ENCODE peak calls at places on chromosomes 5 and 9, in four cellular contexts. One of them, this sample, is unnamed.

GRCh38 chr9:134267305-134268265 is 58.7 kb upstream of the RXRA start:
- DNase-seq in mucosa of descending colon: no peak
- DNase-seq in tibial nerve: no peak
- DNase-seq in AG04449: no peak
- DNase-seq in this sample: no peak

GRCh38 chr5:125302577-125302976 is 556.1 kb upstream of the ZNF608 start:
- DNase-seq in mucosa of descending colon: no peak
- DNase-seq in tibial nerve: no peak
- DNase-seq in AG04449: no peak
- DNase-seq in this sample: no peak

GRCh38 chr5:158485604-158486081 is 614.1 kb downstream of the EBF1 start:
- DNase-seq in mucosa of descending colon: no peak
- DNase-seq in tibial nerve: no peak
- DNase-seq in AG04449: no peak
- DNase-seq in this sample: no peak

GRCh38 chr5:3222924-3223323 is 372.7 kb upstream of the IRX1 start:
- DNase-seq in mucosa of descending colon: no peak
- DNase-seq in tibial nerve: no peak
- DNase-seq in AG04449: no peak
- DNase-seq in this sample: no peak

GRCh38 chr5:141514330-141515111 is 25.6 kb downstream of the PCDHGC5 start:
- DNase-seq in mucosa of descending colon: no peak
- DNase-seq in tibial nerve: no peak
- DNase-seq in AG04449: no peak
- DNase-seq in this sample: no peak

GRCh38 chr5:33933723-33934544 is 2.3 kb upstream of the RXFP3 start:
- DNase-seq in mucosa of descending colon: no peak
- DNase-seq in tibial nerve: no peak
- DNase-seq in AG04449: no peak
- DNase-seq in this sample: no peak

GRCh38 chr5:173954671-173955605 is 34.0 kb upstream of the C5orf47 start:
- DNase-seq in mucosa of descending colon: no peak
- DNase-seq in tibial nerve: no peak
- DNase-seq in AG04449: peak; percentile 77
- DNase-seq in this sample: peak; percentile 80

GRCh38 chr5:31469466-31469865 is 62.4 kb downstream of the DROSHA start:
- DNase-seq in mucosa of descending colon: no peak
- DNase-seq in tibial nerve: no peak
- DNase-seq in AG04449: no peak
- DNase-seq in this sample: no peak

GRCh38 chr9:675697-676370 is 165.7 kb upstream of the DMRT1 start:
- DNase-seq in mucosa of descending colon: no peak
- DNase-seq in tibial nerve: no peak
- DNase-seq in AG04449: no peak
- DNase-seq in this sample: no peak

GRCh38 chr9:88370346-88370745 is 17.9 kb upstream of the SPIN1 start:
- DNase-seq in mucosa of descending colon: no peak
- DNase-seq in tibial nerve: no peak
- DNase-seq in AG04449: no peak
- DNase-seq in this sample: no peak

GRCh38 chr5:128358826-128359225 is 179.2 kb downstream of the FBN2 start:
- DNase-seq in mucosa of descending colon: no peak
- DNase-seq in tibial nerve: no peak
- DNase-seq in AG04449: no peak
- DNase-seq in this sample: peak; percentile 16

GRCh38 chr5:139148306-139148705 is 49.9 kb downstream of the SIL1 start:
- DNase-seq in mucosa of descending colon: no peak
- DNase-seq in tibial nerve: no peak
- DNase-seq in AG04449: no peak
- DNase-seq in this sample: no peak

GRCh38 chr5:124263680-124264491 is 482.6 kb downstream of the ZNF608 start:
- DNase-seq in mucosa of descending colon: no peak
- DNase-seq in tibial nerve: no peak
- DNase-seq in AG04449: no peak
- DNase-seq in this sample: no peak

GRCh38 chr9:133009906-133010582 is 20.8 kb upstream of the GTF3C5 start:
- DNase-seq in mucosa of descending colon: no peak
- DNase-seq in tibial nerve: no peak
- DNase-seq in AG04449: no peak
- DNase-seq in this sample: no peak

GRCh38 chr5:370959-371810 is 49.7 kb downstream of the AHRR start:
- DNase-seq in mucosa of descending colon: no peak
- DNase-seq in tibial nerve: no peak
- DNase-seq in AG04449: no peak
- DNase-seq in this sample: no peak

GRCh38 chr9:6834306-6834705 is 76.5 kb downstream of the KDM4C start:
- DNase-seq in mucosa of descending colon: no peak
- DNase-seq in tibial nerve: no peak
- DNase-seq in AG04449: no peak
- DNase-seq in this sample: no peak

GRCh38 chr9:130682490-130683121 is 11.0 kb upstream of the EXOSC2 start:
- DNase-seq in mucosa of descending colon: peak; percentile 83
- DNase-seq in tibial nerve: peak; percentile 40
- DNase-seq in AG04449: no peak
- DNase-seq in this sample: no peak

GRCh38 chr9:92952861-92953620 is 5.7 kb downstream of the FGD3 start:
- DNase-seq in mucosa of descending colon: no peak
- DNase-seq in tibial nerve: no peak
- DNase-seq in AG04449: no peak
- DNase-seq in this sample: no peak

GRCh38 chr9:130531670-130532069 is 47.7 kb upstream of the FUBP3 start:
- DNase-seq in mucosa of descending colon: no peak
- DNase-seq in tibial nerve: no peak
- DNase-seq in AG04449: no peak
- DNase-seq in this sample: no peak

GRCh38 chr5:123035320-123035949 is 1.1 kb downstream of the PPIC start:
- DNase-seq in mucosa of descending colon: peak; percentile 76
- DNase-seq in tibial nerve: no peak
- DNase-seq in AG04449: no peak
- DNase-seq in this sample: no peak

GRCh38 chr5:167870055-167870454 is 421.4 kb upstream of the WWC1 start:
- DNase-seq in mucosa of descending colon: no peak
- DNase-seq in tibial nerve: no peak
- DNase-seq in AG04449: peak; percentile 57
- DNase-seq in this sample: peak; percentile 29

GRCh38 chr5:139131062-139131856 is 66.9 kb downstream of the SIL1 start:
- DNase-seq in mucosa of descending colon: no peak
- DNase-seq in tibial nerve: no peak
- DNase-seq in AG04449: no peak
- DNase-seq in this sample: no peak

GRCh38 chr5:172714491-172715420 is 56.2 kb downstream of the DUSP1 start:
- DNase-seq in mucosa of descending colon: peak; percentile 73
- DNase-seq in tibial nerve: peak; percentile 77
- DNase-seq in AG04449: no peak
- DNase-seq in this sample: peak; percentile 23

GRCh38 chr9:134899168-134899567 is 18.5 kb downstream of the FCN1 start:
- DNase-seq in mucosa of descending colon: no peak
- DNase-seq in tibial nerve: no peak
- DNase-seq in AG04449: no peak
- DNase-seq in this sample: no peak

GRCh38 chr9:87703636-87704276 is 22.2 kb upstream of the CTSL start:
- DNase-seq in mucosa of descending colon: no peak
- DNase-seq in tibial nerve: no peak
- DNase-seq in AG04449: no peak
- DNase-seq in this sample: no peak

GRCh38 chr5:61319388-61320146 is 12.5 kb upstream of the ZSWIM6 start:
- DNase-seq in mucosa of descending colon: no peak
- DNase-seq in tibial nerve: no peak
- DNase-seq in AG04449: no peak
- DNase-seq in this sample: no peak

GRCh38 chr9:98995059-98995665 is 51.5 kb downstream of the COL15A1 start:
- DNase-seq in mucosa of descending colon: no peak
- DNase-seq in tibial nerve: no peak
- DNase-seq in AG04449: no peak
- DNase-seq in this sample: no peak

DNA sequence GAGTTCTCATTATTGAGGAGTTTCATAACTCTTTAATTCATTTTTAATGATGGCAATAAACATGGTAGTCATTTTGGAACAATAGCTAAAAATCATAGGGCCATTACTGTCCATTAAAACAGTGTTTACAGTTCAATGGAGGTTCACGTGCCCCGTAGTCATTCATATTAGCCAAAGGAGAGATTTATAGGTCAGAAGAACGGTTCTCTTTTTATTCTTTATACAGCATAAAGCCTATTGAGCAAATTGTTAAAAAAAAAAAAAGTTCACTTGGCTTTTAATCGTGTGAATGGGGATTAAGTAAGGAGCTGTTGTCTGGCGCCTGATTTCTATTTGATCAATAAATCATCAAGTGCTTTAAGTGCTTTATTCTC is 69.1 kb upstream of the TBCA start:
- DNase-seq in mucosa of descending colon: no peak
- DNase-seq in tibial nerve: no peak
- DNase-seq in AG04449: no peak
- DNase-seq in this sample: no peak
- H3K4me3 ChIP-seq in mucosa of descending colon: no peak overlapping the region
- H3K4me3 ChIP-seq in tibial nerve: peak overlapping the region; percentile 39
- H3K4me3 ChIP-seq in AG04449: no peak overlapping the region
- H3K4me3 ChIP-seq in this sample: no peak overlapping the region

GRCh38 chr5:22855824-22856223 is 2.7 kb upstream of the CDH12 start:
- DNase-seq in mucosa of descending colon: no peak
- DNase-seq in tibial nerve: no peak
- DNase-seq in AG04449: no peak
- DNase-seq in this sample: no peak
- TF ChIP-seq CTCF in mucosa of descending colon: no peak
- TF ChIP-seq CTCF in tibial nerve: no peak
- TF ChIP-seq CTCF in AG04449: no peak
- TF ChIP-seq CTCF in this sample: no peak

GRCh38 chr5:37834542-37835399 is 5.1 kb downstream of the GDNF start:
- DNase-seq in mucosa of descending colon: no peak
- DNase-seq in tibial nerve: no peak
- DNase-seq in AG04449: no peak
- DNase-seq in this sample: no peak
- H3K4me3 ChIP-seq in mucosa of descending colon: no peak overlapping the region
- H3K4me3 ChIP-seq in tibial nerve: peak overlapping the region; percentile 22
- H3K4me3 ChIP-seq in AG04449: peak overlapping the region; percentile 23
- H3K4me3 ChIP-seq in this sample: no peak overlapping the region

DNA sequence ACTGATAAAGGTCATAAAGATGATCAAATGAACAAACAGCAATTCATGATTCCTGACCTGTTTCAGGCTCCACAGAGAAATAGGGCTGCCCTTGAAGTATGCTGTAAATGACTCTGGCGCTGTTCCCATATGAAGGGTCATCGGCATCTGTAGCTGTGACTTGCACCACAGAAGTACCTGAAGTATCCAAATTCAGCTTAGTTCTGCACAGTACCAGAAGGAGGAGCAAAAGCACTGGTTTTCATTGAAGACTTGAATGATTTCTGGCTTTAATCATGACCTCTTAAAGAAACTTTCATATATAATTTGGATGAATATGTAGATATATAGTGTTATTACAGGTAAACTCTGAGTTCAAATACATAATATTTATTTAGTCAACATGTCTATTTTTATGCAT is 109.1 kb downstream of the CDH10 start:
- DNase-seq in mucosa of descending colon: no peak
- DNase-seq in tibial nerve: no peak
- DNase-seq in AG04449: no peak
- DNase-seq in this sample: no peak
- TF ChIP-seq CTCF in mucosa of descending colon: no peak
- TF ChIP-seq CTCF in tibial nerve: no peak
- TF ChIP-seq CTCF in AG04449: no peak
- TF ChIP-seq CTCF in this sample: no peak

GRCh38 chr5:85663708-85664031 is 954.1 kb upstream of the COX7C start:
- DNase-seq in mucosa of descending colon: no peak
- DNase-seq in tibial nerve: no peak
- DNase-seq in AG04449: no peak
- DNase-seq in this sample: no peak
- H3K4me3 ChIP-seq in mucosa of descending colon: no peak overlapping the region
- H3K4me3 ChIP-seq in tibial nerve: no peak overlapping the region
- H3K4me3 ChIP-seq in AG04449: no peak overlapping the region
- H3K4me3 ChIP-seq in this sample: no peak overlapping the region

GRCh38 chr9:124894741-124895170 is 32.8 kb downstream of the ARPC5L start:
- DNase-seq in mucosa of descending colon: no peak
- DNase-seq in tibial nerve: no peak
- DNase-seq in AG04449: no peak
- DNase-seq in this sample: peak; percentile 14
- TF ChIP-seq CTCF in mucosa of descending colon: no peak
- TF ChIP-seq CTCF in tibial nerve: no peak
- TF ChIP-seq CTCF in AG04449: peak; percentile 52
- TF ChIP-seq CTCF in this sample: peak; percentile 64

DNA sequence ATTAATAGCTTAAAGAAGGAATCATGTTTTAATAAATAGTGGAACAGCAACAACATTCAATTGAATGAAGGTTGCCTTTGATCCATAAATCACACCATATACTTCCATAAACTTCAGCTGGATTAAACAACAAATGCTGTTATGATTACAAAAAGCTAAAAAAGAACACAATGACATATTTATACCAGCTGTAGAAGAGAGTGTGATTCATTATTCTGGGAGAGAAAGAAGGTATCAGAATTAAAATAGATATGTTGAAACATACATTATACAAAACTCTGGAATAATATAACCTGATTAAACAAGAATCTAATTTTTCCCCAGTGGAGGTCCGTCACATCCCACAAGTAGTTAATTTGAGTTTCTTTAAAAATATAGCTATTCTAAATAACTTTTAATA is 7.5 kb upstream of the RECK start:
- DNase-seq in mucosa of descending colon: no peak
- DNase-seq in tibial nerve: no peak
- DNase-seq in AG04449: no peak
- DNase-seq in this sample: no peak
- H3K4me3 ChIP-seq in mucosa of descending colon: no peak overlapping the region
- H3K4me3 ChIP-seq in tibial nerve: no peak overlapping the region
- H3K4me3 ChIP-seq in AG04449: no peak overlapping the region
- H3K4me3 ChIP-seq in this sample: no peak overlapping the region

DNA sequence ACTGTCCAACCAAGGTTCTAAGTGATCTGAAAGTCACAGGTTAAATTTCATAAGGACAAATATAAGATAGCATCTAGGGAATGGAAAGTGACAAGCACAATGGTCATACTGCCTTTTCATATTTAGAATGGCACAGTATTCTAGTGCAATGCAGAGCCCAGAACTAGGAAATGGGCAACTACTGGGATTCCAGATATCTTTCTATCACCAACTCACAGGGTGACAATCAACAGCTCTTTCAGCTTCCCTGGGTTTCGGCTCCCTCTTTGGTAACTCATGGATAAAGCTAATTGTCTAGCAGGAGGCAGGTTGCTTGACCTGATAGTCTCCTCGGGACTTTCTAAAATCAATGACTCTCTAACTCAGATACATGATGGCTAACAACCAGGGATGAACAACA is 60.4 kb downstream of the NR3C1 start:
- DNase-seq in mucosa of descending colon: no peak
- DNase-seq in tibial nerve: no peak
- DNase-seq in AG04449: no peak
- DNase-seq in this sample: no peak
- TF ChIP-seq CTCF in mucosa of descending colon: no peak
- TF ChIP-seq CTCF in tibial nerve: no peak
- TF ChIP-seq CTCF in AG04449: no peak
- TF ChIP-seq CTCF in this sample: no peak

GRCh38 chr5:51386916-51387853 is 3.9 kb downstream of the ISL1 start:
- DNase-seq in mucosa of descending colon: peak; percentile 40
- DNase-seq in tibial nerve: no peak
- DNase-seq in AG04449: no peak
- DNase-seq in this sample: no peak
- H3K4me3 ChIP-seq in mucosa of descending colon: no peak overlapping the region
- H3K4me3 ChIP-seq in tibial nerve: peak overlapping the region; percentile 13
- H3K4me3 ChIP-seq in AG04449: no peak overlapping the region
- H3K4me3 ChIP-seq in this sample: no peak overlapping the region